ENCODE peak calls at places on chromosomes 3 and 15, in seven cellular contexts. P is AG04449, W is omental fat pad, E is prostate gland, Q is transverse colon, B is cardiac muscle cell, M is endothelial cell. N is an unnamed sample.
A peak's percentile ranks its signal among the peaks of the same experiment; 100 is the strongest.

GRCh38 chr3:38653685-38654537 is 4.4 kb upstream of the SCN5A start:
- DNase-seq in P (no peak), W (no peak), E (no peak), Q (no peak), B (no peak), M (no peak), N (no peak)

GRCh38 chr15:55587321-55588069 is 650 bp downstream of the PYGO1 start:
- DNase-seq in P (no peak), W (no peak), E (no peak), Q (peak; percentile 7), B (peak; percentile 69), M (peak; percentile 33), N (peak; percentile 36)

GRCh38 chr15:35741881-35742280 is 195.9 kb upstream of the DPH6 start:
- DNase-seq in P (no peak), W (no peak), E (no peak), Q (no peak), B (peak; percentile 41), M (no peak), N (no peak)

GRCh38 chr3:189324538-189325138 is 152.9 kb downstream of the TPRG1 start:
- DNase-seq in P (peak; percentile 28), W (no peak), E (peak; percentile 90), Q (peak; percentile 84), B (peak; percentile 70), M (no peak), N (peak; percentile 93)

GRCh38 chr3:5194801-5195509 is 7.4 kb downstream of the EDEM1 start:
- DNase-seq in P (peak; percentile 75), W (no peak), E (peak; percentile 65), Q (no peak), B (peak; percentile 80), M (no peak), N (peak; percentile 43)

GRCh38 chr3:180680097-180680430 is 775 bp upstream of the CCDC39 start:
- DNase-seq in P (no peak), W (no peak), E (peak; percentile 13), Q (peak; percentile 8), B (peak; percentile 54), M (peak; percentile 55), N (peak; percentile 63)

GRCh38 chr15:52161406-52161966 is 29.7 kb downstream of the GNB5 start:
- DNase-seq in P (no peak), W (no peak), E (no peak), Q (no peak), B (no peak), M (no peak), N (no peak)

GRCh38 chr3:197466586-197467399 is 89.0 kb downstream of the BDH1 start:
- DNase-seq in P (no peak), W (no peak), E (no peak), Q (no peak), B (peak; percentile 58), M (no peak), N (peak; percentile 32)

GRCh38 chr15:39583586-39584265 is 2.8 kb downstream of the THBS1 start:
- DNase-seq in P (peak; percentile 56), W (no peak), E (no peak), Q (peak; percentile 75), B (peak; percentile 74), M (peak; percentile 21), N (no peak)

GRCh38 chr3:193777524-193777923 is 184.5 kb downstream of the OPA1 start:
- DNase-seq in P (no peak), W (no peak), E (no peak), Q (no peak), B (no peak), M (no peak), N (no peak)

GRCh38 chr3:150407818-150408231 is 273 bp upstream of the TSC22D2 start:
- DNase-seq in P (no peak), W (peak; percentile 93), E (peak; percentile 95), Q (peak; percentile 98), B (peak; percentile 76), M (no peak), N (no peak)

GRCh38 chr3:48474619-48475018 is 28.1 kb downstream of the ATRIP start:
- DNase-seq in P (no peak), W (no peak), E (no peak), Q (no peak), B (no peak), M (no peak), N (no peak)

GRCh38 chr15:81899730-81900129 is 146.1 kb downstream of the MEX3B start:
- DNase-seq in P (no peak), W (no peak), E (no peak), Q (no peak), B (peak; percentile 10), M (no peak), N (no peak)

GRCh38 chr3:24235121-24235520 is 259.5 kb downstream of the THRB start:
- DNase-seq in P (no peak), W (no peak), E (no peak), Q (no peak), B (no peak), M (no peak), N (peak; percentile 3)

GRCh38 chr3:186471781-186472180 is 72.4 kb downstream of the CRYGS start:
- DNase-seq in P (no peak), W (no peak), E (no peak), Q (no peak), B (no peak), M (no peak), N (no peak)

GRCh38 chr3:89867286-89867685 is 759.9 kb downstream of the EPHA3 start:
- DNase-seq in P (no peak), W (no peak), E (no peak), Q (no peak), B (no peak), M (no peak), N (no peak)
- TF ChIP-seq CTCF in P (no peak), W (no peak), E (no peak), Q (no peak), B (no peak), M (no peak), N (no peak)

DNA sequence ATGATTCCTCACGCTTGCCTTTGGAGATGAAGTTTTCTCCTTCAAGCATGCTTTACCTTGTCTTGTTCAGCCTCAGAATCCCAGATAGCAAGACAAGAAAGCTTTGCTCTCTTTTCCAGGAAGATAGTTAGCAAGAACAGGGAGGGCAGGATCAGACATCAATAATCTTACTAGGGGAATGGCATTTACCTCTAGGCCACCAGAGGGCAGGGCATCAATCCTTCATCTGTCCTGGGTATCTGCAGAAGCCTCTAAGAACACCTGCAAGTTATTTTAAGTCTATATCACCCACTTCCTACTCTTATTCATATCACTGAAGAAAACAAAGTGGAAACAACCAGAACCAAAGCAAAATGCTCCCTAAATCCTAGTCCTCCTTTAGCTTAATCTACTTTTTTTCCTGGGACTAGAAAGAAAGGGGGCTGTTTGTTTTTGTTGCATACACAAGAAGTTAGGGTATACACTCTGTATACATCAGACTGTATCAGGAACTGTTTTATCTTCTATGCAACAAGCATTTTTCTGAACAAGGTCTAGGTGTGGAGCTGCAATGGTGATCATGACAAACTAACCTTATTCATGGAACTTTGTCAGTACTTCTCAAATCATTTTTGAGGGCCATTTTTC is 862.5 kb downstream of the CADM2 start:
- DNase-seq in P (no peak), W (no peak), E (no peak), Q (peak; percentile 17), B (peak; percentile 2), M (peak; percentile 51), N (peak; percentile 51)
- TF ChIP-seq CTCF in P (peak; percentile 33), W (no peak), E (no peak), Q (peak; percentile 51), B (no peak), M (peak; percentile 67), N (peak; percentile 49)

GRCh38 chr3:63193647-63194046 is 84.5 kb upstream of the SYNPR start:
- DNase-seq in P (no peak), W (no peak), E (no peak), Q (no peak), B (peak; percentile 29), M (no peak), N (peak; percentile 14)
- TF ChIP-seq CTCF in P (peak; percentile 37), W (no peak), E (no peak), Q (peak; percentile 53), B (peak; percentile 32), M (peak; percentile 36), N (peak; percentile 16)

GRCh38 chr3:43286115-43286885 is at the start of gene SNRK:
- DNase-seq in P (no peak), W (peak; percentile 82), E (peak; percentile 90), Q (peak; percentile 94), B (peak; percentile 80), M (peak; percentile 98), N (peak; percentile 95)
- TF ChIP-seq CTCF in P (peak; percentile 23), W (no peak), E (peak; percentile 12), Q (peak; percentile 27), B (peak; percentile 28), M (no peak), N (no peak)